ENCODE peak calls at places on chromosomes 6 and 20, in five cellular contexts. G is cardiac muscle cell; S is HFFc6; W is T-cell; L is stimulated activated CD8-positive, alpha-beta memory T cell treated with anti-CD3 and anti-CD28 coated beads, Interleukin-12 subunit alpha, Interleukin-12 subunit beta, amount 100 ng/mL, for 1 hour. O is an unnamed sample.

GRCh38 chr6:135145509-135145865 is 35.6 kb upstream of the MYB start:
- DNase-seq in G (no peak), S (no peak), W (no peak), L (no peak), O (no peak)

GRCh38 chr6:4320860-4321259 is 185.5 kb upstream of the ECI2 start:
- DNase-seq in G (no peak), S (peak; percentile 98), W (no peak), L (no peak), O (no peak)

GRCh38 chr20:45751714-45752113 is 29.6 kb downstream of the SPINT4 start:
- DNase-seq in G (no peak), S (no peak), W (no peak), L (no peak), O (no peak)

GRCh38 chr6:41914869-41915268 is 6.1 kb downstream of the MED20 start:
- DNase-seq in G (no peak), S (no peak), W (no peak), L (no peak), O (no peak)

GRCh38 chr6:75936682-75937081 is 135.8 kb downstream of the IMPG1 start:
- DNase-seq in G (no peak), S (no peak), W (no peak), L (no peak), O (no peak)

GRCh38 chr20:54566224-54566750 is 90.9 kb downstream of the DOK5 start:
- DNase-seq in G (no peak), S (no peak), W (no peak), L (no peak), O (no peak)

GRCh38 chr6:53437557-53438202 is 88.9 kb upstream of the ELOVL5 start:
- DNase-seq in G (peak; percentile 58), S (peak; percentile 76), W (peak; percentile 2), L (no peak), O (no peak)

GRCh38 chr6:143396497-143397228 is 53.8 kb downstream of the ADAT2 start:
- DNase-seq in G (no peak), S (no peak), W (peak; percentile 5), L (no peak), O (no peak)

GRCh38 chr6:122709922-122710512 is 69.5 kb upstream of the FABP7 start:
- DNase-seq in G (no peak), S (no peak), W (no peak), L (no peak), O (no peak)

GRCh38 chr6:50602191-50602810 is 111.0 kb upstream of the TFAP2D start:
- DNase-seq in G (peak; percentile 61), S (peak; percentile 10), W (no peak), L (no peak), O (no peak)

GRCh38 chr6:75308250-75308988 is 23.8 kb upstream of the TMEM30A start:
- DNase-seq in G (no peak), S (no peak), W (no peak), L (no peak), O (no peak)

GRCh38 chr20:4329232-4329631 is 313.9 kb upstream of the RNF24 start:
- DNase-seq in G (no peak), S (no peak), W (no peak), L (no peak), O (no peak)

GRCh38 chr6:13278184-13278583 is 50.2 kb downstream of the TBC1D7 start:
- DNase-seq in G (peak; percentile 20), S (no peak), W (no peak), L (no peak), O (no peak)

GRCh38 chr6:127120787-127121636 is 2.5 kb downstream of the RSPO3 start:
- DNase-seq in G (peak; percentile 88), S (peak; percentile 65), W (peak; percentile 44), L (peak; percentile 10), O (no peak)

GRCh38 chr6:10759312-10759839 is 11.8 kb downstream of the TMEM14B start:
- DNase-seq in G (peak; percentile 40), S (peak; percentile 89), W (no peak), L (no peak), O (no peak)

GRCh38 chr20:17227669-17228623 is 1.1 kb downstream of the PCSK2 start:
- DNase-seq in G (peak; percentile 77), S (no peak), W (no peak), L (no peak), O (no peak)

GRCh38 chr6:136334465-136334846 is 44.8 kb upstream of the BCLAF1 start:
- DNase-seq in G (no peak), S (no peak), W (no peak), L (no peak), O (no peak)

GRCh38 chr6:21933351-21933750 is 339.8 kb downstream of the SOX4 start:
- DNase-seq in G (no peak), S (no peak), W (no peak), L (no peak), O (no peak)

GRCh38 chr20:47461120-47461685 is 40.5 kb upstream of the NCOA3 start:
- DNase-seq in G (no peak), S (no peak), W (no peak), L (no peak), O (no peak)

O was measured in natural killer cell.